ENCODE peak calls at places on chromosomes 6 and 20, in four cellular contexts. L is fibroblast of lung; Q is CD8-positive, alpha-beta T cell; U is BJ. K is an unnamed sample.

GRCh38 chr6:166173292-166173951 is 5.8 kb upstream of the TBXT start:
- DNase-seq in Q (no peak), L (no peak), U (no peak), K (no peak)

GRCh38 chr20:11880694-11881093 is 37.0 kb upstream of the BTBD3 start:
- DNase-seq in L (no peak), Q (no peak), U (no peak), K (no peak)

GRCh38 chr20:3781153-3781910 is at the start of gene SPEF1:
- DNase-seq in Q (no peak), U (peak), L (peak), K (no peak)

GRCh38 chr6:1552296-1552761 is 57.4 kb upstream of the FOXC1 start:
- DNase-seq in L (peak), U (no peak), Q (no peak), K (no peak)

GRCh38 chr6:142913511-142914047 is 31.4 kb downstream of the HIVEP2 start:
- DNase-seq in L (no peak), U (no peak), Q (peak), K (peak)

GRCh38 chr6:124967444-124967843 is 5.2 kb downstream of the RNF217 start:
- DNase-seq in Q (no peak), L (peak), U (no peak), K (no peak)

GRCh38 chr20:57781901-57782300 is 72.1 kb upstream of the PMEPA1 start:
- DNase-seq in L (no peak), U (no peak), Q (no peak), K (no peak)

GRCh38 chr20:1324598-1325172 is 4.3 kb downstream of the SDCBP2 start:
- DNase-seq in U (no peak), L (peak), Q (peak), K (no peak)

GRCh38 chr6:105900120-105900937 is 185.8 kb upstream of the PRDM1 start:
- DNase-seq in L (peak), Q (no peak), U (peak), K (no peak)

GRCh38 chr6:132614554-132614953 is 9.5 kb downstream of the TAAR2 start:
- DNase-seq in Q (no peak), U (no peak), L (no peak), K (no peak)

GRCh38 chr6:70520575-70520974 is 46.2 kb upstream of the SDHAF4 start:
- DNase-seq in U (no peak), Q (no peak), L (peak), K (no peak)
- TF ChIP-seq CTCF in U (peak), Q (peak), L (peak), K (peak)

GRCh38 chr20:9919271-9920014 is 80.6 kb upstream of the PAK5 start:
- DNase-seq in Q (no peak), L (no peak), U (no peak), K (peak)
- TF ChIP-seq CTCF in Q (no peak), L (no peak), U (no peak), K (no peak)

DNA sequence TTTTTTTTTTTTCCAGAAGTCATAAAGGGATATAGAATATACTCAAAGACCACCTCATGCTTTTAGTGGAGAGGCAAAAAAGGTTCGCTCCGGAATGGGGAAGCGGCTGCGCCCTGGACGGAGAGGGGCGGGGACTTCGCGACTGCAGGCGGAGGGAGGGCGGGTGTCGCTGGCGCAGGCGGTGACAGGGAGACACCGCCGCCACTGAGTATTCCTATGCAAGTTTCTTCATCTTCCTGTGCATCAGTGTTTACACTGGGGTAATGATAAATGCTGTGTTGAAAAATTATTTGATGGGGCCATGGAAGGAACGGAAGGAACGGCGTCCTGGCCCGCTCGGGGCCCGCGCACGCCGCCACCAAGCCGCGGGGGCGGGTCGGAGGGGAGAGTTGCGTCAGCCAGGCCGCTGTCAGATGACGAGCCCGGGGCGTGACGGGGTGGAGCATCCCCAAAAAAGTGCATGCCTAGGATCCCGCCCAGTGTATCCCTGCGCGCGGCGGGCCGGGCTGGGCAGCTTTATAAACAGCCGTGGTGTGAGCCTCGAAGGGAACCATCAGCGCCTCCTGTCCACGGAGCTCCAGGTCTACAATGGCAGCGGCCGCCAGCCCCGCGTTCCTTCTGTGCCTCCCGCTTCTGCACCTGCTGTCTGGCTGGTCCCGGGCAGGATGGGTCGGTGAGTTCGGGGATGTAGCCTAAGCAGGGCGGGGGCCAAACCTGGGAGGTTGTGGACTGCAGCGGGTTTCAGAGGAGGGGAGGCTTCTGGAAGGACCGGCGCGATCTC is at the start of gene ULBP1:
- DNase-seq in L (peak), Q (peak), U (peak), K (no peak)
- TF ChIP-seq CTCF in L (no peak), Q (no peak), U (peak), K (no peak)

GRCh38 chr20:258269-258858 is 840 bp downstream of the DEFB132 start:
- DNase-seq in Q (no peak), L (no peak), U (no peak), K (no peak)

GRCh38 chr20:251352-251751 is 6.2 kb upstream of the DEFB132 start:
- DNase-seq in U (no peak), Q (no peak), L (no peak), K (no peak)

GRCh38 chr20:257419-257818 is at the start of gene DEFB132:
- DNase-seq in U (no peak), L (no peak), Q (no peak), K (no peak)

DNA sequence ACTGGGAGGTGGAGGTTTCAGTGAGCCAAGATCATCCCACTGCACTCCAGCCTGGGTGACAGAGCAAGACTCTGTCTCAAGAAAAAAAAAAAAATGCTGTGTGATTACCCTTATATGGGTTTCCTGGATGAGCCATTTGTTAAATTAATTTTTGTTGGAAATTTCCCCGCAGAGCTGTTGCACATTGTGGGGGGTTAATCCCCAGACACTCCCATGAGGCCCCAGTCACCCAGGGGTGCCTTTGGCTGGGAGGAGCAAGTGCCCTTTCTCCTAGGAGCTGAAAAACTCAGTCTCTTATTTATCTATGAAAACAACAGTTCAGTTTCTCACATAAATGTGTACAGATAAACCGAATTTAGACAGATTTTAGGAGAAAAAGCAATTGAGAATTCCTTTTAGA is 4.7 kb upstream of the DEFB132 start:
- DNase-seq in L (no peak), Q (no peak), U (no peak), K (no peak)
- TF ChIP-seq CTCF in L (no peak), Q (no peak), U (no peak), K (no peak)

GRCh38 chr20:36201198-36201597 is 35.1 kb upstream of the AAR2 start:
- DNase-seq in Q (no peak), U (no peak), L (no peak), K (no peak)

GRCh38 chr20:36206068-36206467 is 30.2 kb upstream of the AAR2 start:
- DNase-seq in Q (no peak), L (no peak), U (no peak), K (no peak)

GRCh38 chr20:36203861-36204260 is 32.4 kb upstream of the AAR2 start:
- DNase-seq in L (no peak), U (no peak), Q (no peak), K (no peak)

GRCh38 chr20:36205026-36205425 is 31.3 kb upstream of the AAR2 start:
- DNase-seq in L (no peak), Q (no peak), U (no peak), K (no peak)

DNA sequence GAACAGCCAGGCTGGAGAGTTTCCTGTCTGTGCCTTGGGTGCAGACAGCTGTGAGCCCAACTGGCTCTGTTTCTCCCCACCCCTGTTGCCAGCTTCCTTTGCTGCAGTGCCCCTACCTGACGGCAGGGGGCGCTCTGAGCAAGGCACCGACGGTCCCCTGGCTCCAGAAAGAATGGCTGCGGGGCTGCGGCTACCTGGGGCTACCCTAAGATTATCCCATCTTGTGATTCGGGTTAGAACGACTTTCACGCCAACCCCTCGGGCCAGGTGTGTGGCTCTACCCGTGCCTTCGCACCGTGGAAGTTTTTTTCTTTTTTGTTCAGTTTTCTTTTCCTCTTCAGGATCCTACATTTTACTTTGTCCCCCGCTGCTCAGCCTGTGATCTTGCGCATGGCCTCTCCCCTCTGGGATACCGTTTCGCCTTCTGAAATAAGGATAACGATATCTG is 33.4 kb upstream of the AAR2 start:
- DNase-seq in L (peak), Q (peak), U (no peak), K (no peak)
- TF ChIP-seq CTCF in L (peak), Q (peak), U (peak), K (peak)

GRCh38 chr6:110378552-110378951 is 20.4 kb upstream of the METTL24 start:
- DNase-seq in U (no peak), Q (no peak), L (no peak), K (no peak)
- TF ChIP-seq CTCF in U (no peak), Q (no peak), L (no peak), K (no peak)

GRCh38 chr20:12968472-12968871 is 40.3 kb upstream of the SPTLC3 start:
- DNase-seq in U (no peak), L (no peak), Q (no peak), K (no peak)

GRCh38 chr20:12965880-12966270 is 42.9 kb upstream of the SPTLC3 start:
- DNase-seq in L (no peak), Q (no peak), U (no peak), K (no peak)

GRCh38 chr20:12967932-12968331 is 40.8 kb upstream of the SPTLC3 start:
- DNase-seq in L (no peak), U (no peak), Q (no peak), K (no peak)

GRCh38 chr20:12965212-12965879 is 43.4 kb upstream of the SPTLC3 start:
- DNase-seq in L (no peak), Q (no peak), U (no peak), K (no peak)

GRCh38 chr20:12966468-12967085 is 42.2 kb upstream of the SPTLC3 start:
- DNase-seq in Q (no peak), U (no peak), L (peak), K (no peak)
- TF ChIP-seq CTCF in Q (no peak), U (peak), L (peak), K (no peak)

DNA sequence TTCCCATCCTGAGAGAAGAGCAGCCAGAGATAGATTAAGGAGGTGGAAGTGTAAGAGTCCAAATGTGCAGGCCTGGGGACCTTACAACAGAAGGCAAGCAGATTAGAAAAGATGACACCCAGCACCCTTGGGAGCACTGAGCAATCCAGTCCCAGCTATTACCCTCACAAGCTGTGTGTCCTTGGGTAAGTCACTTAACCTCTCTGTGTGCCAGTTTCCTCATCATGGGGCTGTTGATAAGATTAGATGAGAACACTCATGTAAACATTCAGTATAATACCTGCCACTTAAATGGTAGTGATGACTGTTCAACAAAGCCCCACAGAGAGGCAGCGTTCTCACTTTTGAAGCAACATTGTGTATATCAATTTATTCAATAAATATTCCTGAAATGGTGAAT is 114.8 kb upstream of the CST7 start:
- DNase-seq in U (no peak), Q (no peak), L (peak), K (no peak)
- TF ChIP-seq CTCF in U (no peak), Q (no peak), L (no peak), K (no peak)

GRCh38 chr20:50381771-50382593 is 128.2 kb upstream of the PTPN1 start:
- DNase-seq in L (no peak), U (no peak), Q (peak), K (peak)
- TF ChIP-seq CTCF in L (no peak), U (no peak), Q (no peak), K (no peak)

K was measured in GM12864.